ENCODE peak calls at places on chromosome 16, in nine cellular contexts. T is fibroblast of mammary gland, X is ACHN, W is GM13977, C is LoVo, P is colonic mucosa, J is HT-29, U is amygdala, D is neuronal stem cell. A is an unnamed sample.

GRCh38 chr16:89563639-89564392 is 3.3 kb downstream of the RPL13 start:
- DNase-seq in T (no peak), X (no peak), W (no peak), C (no peak), P (no peak), J (peak), U (no peak), D (no peak), A (no peak)

GRCh38 chr16:27102701-27103575 is 36.2 kb downstream of the C16orf82 start:
- DNase-seq in T (no peak), X (no peak), W (no peak), C (no peak), P (no peak), J (no peak), U (no peak), D (no peak), A (no peak)

GRCh38 chr16:65754799-65755691 is 611.4 kb upstream of the CDH5 start:
- DNase-seq in T (peak), X (no peak), W (no peak), C (no peak), P (peak), J (no peak), U (no peak), D (no peak), A (no peak)

GRCh38 chr16:55323637-55324490 is at the start of gene IRX6:
- DNase-seq in T (peak), X (peak), W (no peak), C (no peak), P (no peak), J (no peak), U (no peak), D (peak), A (no peak)

GRCh38 chr16:84749815-84750214 is 50.0 kb downstream of the USP10 start:
- DNase-seq in T (no peak), X (no peak), W (no peak), C (no peak), P (no peak), J (no peak), U (no peak), D (no peak), A (no peak)

GRCh38 chr16:23855010-23855409 is 19.2 kb downstream of the PRKCB start:
- DNase-seq in T (no peak), X (no peak), W (no peak), C (no peak), P (no peak), J (no peak), U (no peak), D (no peak), A (no peak)

GRCh38 chr16:30948087-30948955 is 547 bp upstream of the ORAI3 start:
- DNase-seq in T (peak), X (peak), W (peak), C (no peak), P (peak), J (peak), U (peak), D (peak), A (peak)

GRCh38 chr16:66740010-66740409 is 11.4 kb downstream of the DYNC1LI2 start:
- DNase-seq in T (peak), X (peak), W (peak), C (no peak), P (peak), J (peak), U (no peak), D (peak), A (peak)

GRCh38 chr16:85800321-85800669 is 800 bp downstream of the COX4I1 start:
- DNase-seq in T (no peak), X (peak), W (no peak), C (no peak), P (peak), J (no peak), U (no peak), D (no peak), A (no peak)

GRCh38 chr16:85834741-85835140 is 35.2 kb downstream of the COX4I1 start:
- DNase-seq in T (no peak), X (no peak), W (no peak), C (no peak), P (no peak), J (no peak), U (no peak), D (no peak), A (no peak)

GRCh38 chr16:14364386-14365199 is 265.5 kb downstream of the PARN start:
- DNase-seq in T (peak), X (peak), W (no peak), C (peak), P (no peak), J (peak), U (no peak), D (no peak), A (peak)

GRCh38 chr16:88329726-88330700 is 52.7 kb upstream of the ZNF469 start:
- DNase-seq in T (no peak), X (no peak), W (no peak), C (no peak), P (no peak), J (no peak), U (no peak), D (no peak), A (no peak)

A was measured in lung microvascular endothelial cell.